ENCODE peak calls at places on chromosomes 2 and 18, in seven cellular contexts. B, Z, X, J, K, I and R are unnamed samples. For H3K4me1, the result is how much of the 10 kb centered on the place peaks cover.

GRCh38 chr2:38771632-38772031 is 6.4 kb upstream of the GEMIN6 start:
- DNase-seq in Z (peak), I (no peak), X (no peak), K (no peak), B (peak), J (peak), R (no peak)

GRCh38 chr18:2912357-2913299 is 65.8 kb downstream of the EMILIN2 start:
- DNase-seq in I (no peak), X (peak), B (no peak), J (no peak), K (no peak), Z (no peak), R (no peak)

GRCh38 chr2:201261471-201261870 is 1.1 kb downstream of the CASP8 start:
- DNase-seq in Z (no peak), I (no peak), X (peak), B (no peak), K (no peak), J (no peak), R (no peak)

GRCh38 chr2:240340361-240340761 is 95.1 kb upstream of the GPC1 start:
- DNase-seq in K (no peak), J (no peak), I (no peak), B (no peak), Z (no peak), X (no peak), R (no peak)

GRCh38 chr2:85452237-85452636 is 33.7 kb downstream of the SH2D6 start:
- DNase-seq in K (no peak), X (no peak), B (no peak), J (no peak), I (no peak), Z (no peak), R (no peak)

GRCh38 chr2:227864161-227864756 is 7.2 kb upstream of the DAW1 start:
- DNase-seq in B (peak), Z (peak), I (no peak), J (no peak), K (no peak), X (no peak), R (no peak)

GRCh38 chr18:9642799-9643445 is 28.6 kb upstream of the PPP4R1 start:
- DNase-seq in I (no peak), Z (no peak), X (no peak), K (no peak), J (no peak), B (peak), R (peak)

GRCh38 chr2:232857158-232857563 is 12.9 kb upstream of the SNORC start:
- DNase-seq in Z (peak), J (peak), K (no peak), X (no peak), I (no peak), B (peak), R (peak)

GRCh38 chr2:37623971-37624897 is 47.2 kb downstream of the CDC42EP3 start:
- DNase-seq in X (no peak), B (peak), Z (peak), J (no peak), K (no peak), I (no peak), R (no peak)

GRCh38 chr18:5294113-5294617 is 1.4 kb downstream of the ZBTB14 start:
- DNase-seq in Z (peak), K (peak), X (no peak), I (no peak), B (peak), J (no peak), R (peak)

GRCh38 chr18:23614891-23615290 is 28.6 kb upstream of the NPC1 start:
- DNase-seq in J (no peak), K (no peak), I (no peak), B (no peak), X (no peak), Z (no peak), R (no peak)

GRCh38 chr18:35432565-35433001 is 55.4 kb upstream of the ZNF396 start:
- DNase-seq in B (no peak), K (no peak), X (no peak), J (no peak), I (no peak), Z (no peak), R (no peak)

GRCh38 chr2:105674406-105674805 is 70.3 kb upstream of the NCK2 start:
- DNase-seq in B (no peak), I (no peak), Z (no peak), K (peak), X (no peak), J (no peak), R (no peak)

GRCh38 chr2:222752731-222753130 is 81.3 kb downstream of the MOGAT1 start:
- DNase-seq in I (peak), X (no peak), Z (no peak), B (no peak), J (no peak), K (no peak), R (no peak)

GRCh38 chr2:157439792-157440186 is 4.1 kb downstream of the CYTIP start:
- DNase-seq in X (no peak), I (no peak), K (no peak), Z (no peak), J (no peak), B (no peak), R (no peak)

GRCh38 chr2:132736059-132736458 is 66.1 kb upstream of the LYPD1 start:
- DNase-seq in B (no peak), X (no peak), K (no peak), I (no peak), J (no peak), Z (no peak), R (no peak)

GRCh38 chr18:62834715-62835114 is 119.4 kb downstream of the PHLPP1 start:
- DNase-seq in X (no peak), B (no peak), Z (no peak), K (no peak), I (no peak), J (no peak), R (no peak)

GRCh38 chr18:79515944-79516351 is 120.2 kb downstream of the NFATC1 start:
- DNase-seq in J (no peak), Z (no peak), X (no peak), I (no peak), K (no peak), B (no peak), R (no peak)

GRCh38 chr18:35127201-35127600 is 86.0 kb downstream of the MAPRE2 start:
- DNase-seq in I (peak), Z (peak), X (no peak), K (no peak), J (peak), B (no peak), R (no peak)

GRCh38 chr2:239266779-239267410 is 133.9 kb downstream of the HDAC4 start:
- DNase-seq in X (no peak), I (no peak), Z (no peak), B (no peak), J (no peak), K (no peak), R (no peak)

GRCh38 chr2:152467677-152468406 is 132.9 kb downstream of the FMNL2 start:
- DNase-seq in X (no peak), I (no peak), Z (no peak), K (no peak), B (no peak), J (no peak), R (no peak)
- H3K4me1 ChIP-seq in X (under half), I (half or more), Z (under half), K (half or more), B (under half), J (half or more), R (half or more)

DNA sequence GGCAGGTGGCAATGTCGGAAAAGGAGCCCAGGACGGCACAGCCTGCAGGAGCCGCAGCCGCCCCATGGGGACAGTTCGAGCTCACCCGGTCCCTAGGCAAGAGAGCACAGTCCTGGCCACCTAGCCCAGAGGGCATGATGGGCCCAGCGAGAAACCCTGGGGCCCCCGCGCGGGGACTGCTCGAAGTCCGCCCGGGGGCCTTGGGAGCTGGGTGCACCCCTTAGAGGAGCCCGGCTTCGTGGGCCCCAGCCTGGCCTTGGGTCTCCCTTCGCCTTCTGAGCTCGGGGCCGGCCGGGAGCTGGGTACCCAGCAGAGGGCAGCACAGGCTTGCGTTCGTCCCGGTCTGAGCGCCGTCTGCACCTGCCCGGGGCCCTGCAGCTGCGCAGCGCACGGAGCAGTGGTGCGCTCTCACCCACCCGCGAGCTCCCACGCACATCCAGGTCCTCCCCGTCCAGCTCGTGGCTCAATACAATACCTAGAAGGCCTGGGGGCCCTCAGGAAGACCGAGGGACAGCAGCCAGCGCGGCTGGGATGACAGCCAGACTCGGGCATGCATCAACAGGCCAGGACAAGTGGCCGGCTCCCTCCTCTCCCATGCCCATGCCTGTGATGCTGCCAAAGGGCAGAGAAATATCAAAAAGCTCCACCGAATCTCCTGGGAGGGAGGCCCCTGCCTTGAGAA is 96.2 kb upstream of the ZNF532 start:
- DNase-seq in B (peak), X (peak), I (peak), J (peak), Z (peak), K (peak), R (peak)
- H3K4me3 ChIP-seq in B (peak), X (no peak), I (peak), J (peak), Z (peak), K (peak), R (no peak)

GRCh38 chr2:234242446-234242810 is 191.9 kb downstream of the SPP2 start:
- DNase-seq in Z (no peak), J (no peak), K (no peak), X (no peak), B (no peak), I (no peak), R (no peak)

GRCh38 chr2:234243871-234244565 is 193.5 kb downstream of the SPP2 start:
- DNase-seq in Z (no peak), B (peak), J (peak), X (no peak), I (no peak), K (no peak), R (no peak)

GRCh38 chr2:234249006-234249405 is 198.5 kb downstream of the SPP2 start:
- DNase-seq in K (no peak), I (no peak), J (peak), X (no peak), B (no peak), Z (no peak), R (no peak)

GRCh38 chr2:234247453-234248180 is 197.1 kb downstream of the SPP2 start:
- DNase-seq in J (no peak), Z (no peak), I (no peak), B (no peak), K (no peak), X (peak), R (no peak)

DNA sequence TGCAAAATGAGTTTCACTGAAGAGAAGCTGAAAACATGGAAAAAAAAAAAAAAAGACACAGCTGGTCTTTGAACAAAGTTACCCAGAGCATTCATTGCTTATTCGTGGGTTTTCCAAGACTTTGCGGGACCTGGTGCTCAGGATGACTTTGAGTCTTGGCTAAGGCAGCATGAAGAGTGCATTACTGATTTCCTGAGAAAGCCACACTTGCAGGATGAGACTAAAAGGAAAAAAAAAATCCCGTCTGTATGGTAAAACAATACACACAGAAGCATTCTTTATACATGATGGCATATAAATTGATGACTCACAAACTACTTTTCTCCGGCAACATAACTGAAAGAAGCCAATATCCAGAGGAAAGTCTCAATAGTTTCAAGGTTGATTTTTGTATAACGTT is 195.4 kb downstream of the SPP2 start:
- DNase-seq in K (no peak), I (no peak), B (peak), Z (peak), X (no peak), J (peak), R (no peak)
- H3K4me1 ChIP-seq in K (under half), I (under half), B (half or more), Z (under half), X (under half), J (half or more), R (under half)

DNA sequence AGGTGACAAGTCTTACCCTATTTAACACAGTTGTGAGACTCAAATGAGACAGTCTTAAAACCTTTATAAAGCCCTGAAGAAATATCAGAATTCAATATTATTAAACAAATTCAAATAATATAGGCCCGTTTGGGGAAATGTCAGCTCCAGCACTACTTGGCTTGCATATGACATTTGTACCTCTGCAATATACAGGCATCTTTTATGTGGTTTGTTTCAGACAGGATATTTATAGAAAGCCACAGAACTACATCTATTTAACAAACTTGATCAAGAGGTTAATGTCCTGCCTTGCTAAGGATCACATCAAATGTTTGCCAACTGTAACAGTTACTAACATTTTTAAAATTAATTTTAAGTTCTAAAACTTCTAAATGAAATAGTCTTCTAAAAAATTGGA is 3.2 kb upstream of the MREG start:
- DNase-seq in J (no peak), I (no peak), Z (no peak), B (no peak), X (no peak), K (no peak), R (no peak)
- H3K4me3 ChIP-seq in J (no peak), I (no peak), Z (no peak), B (no peak), X (no peak), K (no peak), R (no peak)

GRCh38 chr2:45256867-45257641 is 247.8 kb upstream of the SIX2 start:
- DNase-seq in I (peak), Z (peak), J (no peak), B (no peak), X (peak), K (no peak), R (no peak)
- H3K4me1 ChIP-seq in I (under half), Z (under half), J (under half), B (under half), X (under half), K (under half), R (under half)

GRCh38 chr2:172101008-172101706 is 1.5 kb downstream of the DLX2 start:
- DNase-seq in J (no peak), X (peak), Z (no peak), K (no peak), B (peak), I (peak), R (no peak)
- H3K4me3 ChIP-seq in J (no peak), X (no peak), Z (no peak), K (peak), B (peak), I (peak), R (no peak)

DNA sequence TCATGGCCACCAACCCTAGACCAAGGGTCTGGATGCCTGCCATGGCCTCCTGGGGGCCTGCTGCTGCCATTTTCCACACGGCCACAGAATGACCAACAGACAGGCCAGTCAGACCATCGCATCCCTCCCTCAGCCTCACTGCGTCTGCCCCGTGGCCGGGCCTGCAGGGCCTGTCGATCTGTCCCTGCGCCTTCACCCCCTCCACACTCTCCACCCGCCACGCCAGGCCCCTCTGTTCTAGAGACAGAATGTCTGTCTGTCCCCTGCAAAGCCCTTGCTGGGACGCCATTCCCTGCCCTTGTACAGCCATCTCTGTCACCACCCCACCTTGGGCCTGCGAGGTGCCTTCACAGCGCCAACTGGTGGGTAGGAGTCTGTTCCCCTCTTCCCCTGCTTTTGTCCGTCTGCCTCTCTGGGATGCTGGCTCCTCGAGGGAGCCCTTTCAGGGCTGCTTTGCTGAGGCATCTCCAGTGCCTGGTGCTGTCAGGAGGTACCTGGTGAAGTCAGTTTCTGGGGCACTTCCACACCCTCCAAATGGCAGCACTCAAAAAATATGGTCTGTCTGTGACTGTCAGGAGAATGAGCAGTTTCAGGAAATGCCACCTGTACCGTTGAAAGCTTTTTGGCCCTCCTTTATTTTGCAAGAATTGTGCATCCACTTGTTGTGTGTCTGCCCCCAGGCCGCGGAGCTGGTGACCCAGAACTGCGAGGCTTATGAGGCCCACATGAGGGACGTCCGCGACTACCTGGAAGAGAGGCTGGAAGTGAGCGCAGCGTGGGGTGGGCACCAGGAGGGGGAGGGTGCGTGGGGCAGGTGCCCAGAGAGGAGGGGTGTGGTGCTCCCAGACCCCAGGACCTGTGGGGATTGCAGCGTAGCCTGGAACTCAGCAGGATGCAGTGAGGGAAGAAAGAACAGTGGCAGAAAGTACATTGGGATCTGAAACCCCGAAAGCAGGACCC is 6.7 kb upstream of the ESPNL start:
- DNase-seq in I (no peak), X (no peak), B (no peak), Z (no peak), J (no peak), K (no peak), R (no peak)
- H3K4me1 ChIP-seq in I (under half), X (under half), B (under half), Z (under half), J (under half), K (under half), R (under half)

GRCh38 chr2:24010477-24011277 is 792 bp downstream of the MFSD2B start:
- DNase-seq in K (no peak), J (no peak), B (no peak), Z (no peak), I (no peak), X (peak), R (no peak)
- H3K4me3 ChIP-seq in K (peak), J (no peak), B (peak), Z (no peak), I (peak), X (no peak), R (no peak)

GRCh38 chr18:58067611-58068010 is 23.6 kb downstream of the NEDD4L start:
- DNase-seq in B (no peak), J (no peak), X (no peak), Z (no peak), K (no peak), I (no peak), R (no peak)
- H3K4me1 ChIP-seq in B (under half), J (under half), X (under half), Z (under half), K (under half), I (under half), R (under half)

GRCh38 chr18:77087391-77088141 is 45.0 kb downstream of the MBP start:
- DNase-seq in I (peak), J (no peak), K (peak), Z (no peak), X (peak), B (peak), R (no peak)
- H3K4me3 ChIP-seq in I (peak), J (no peak), K (peak), Z (no peak), X (peak), B (peak), R (no peak)